ENCODE peak calls at places on chromosomes 6 and 20, in six cellular contexts. S is lower lobe of right lung, A is PC-3, F is astrocyte of the cerebellum, Q is fibroblast of mammary gland, M is NB4. P is an unnamed sample.

GRCh38 chr6:10621847-10622246 is 72.6 kb downstream of the C6orf52 start:
- DNase-seq in S (no peak), A (no peak), F (no peak), Q (no peak), M (no peak), P (no peak)

GRCh38 chr6:30364591-30364990 is 19.6 kb downstream of the RPP21 start:
- DNase-seq in S (no peak), A (peak), F (no peak), Q (no peak), M (no peak), P (no peak)

GRCh38 chr6:47242483-47243386 is 67.0 kb downstream of the TNFRSF21 start:
- DNase-seq in S (peak), A (peak), F (peak), Q (peak), M (peak), P (no peak)

GRCh38 chr6:160974304-160974771 is 17.2 kb upstream of the MAP3K4 start:
- DNase-seq in S (no peak), A (no peak), F (peak), Q (peak), M (no peak), P (no peak)

GRCh38 chr6:150410906-150411305 is 42.1 kb downstream of the IYD start:
- DNase-seq in S (no peak), A (peak), F (no peak), Q (no peak), M (no peak), P (no peak)

GRCh38 chr6:170113141-170113540 is 177.7 kb downstream of the DLL1 start:
- DNase-seq in S (no peak), A (no peak), F (no peak), Q (no peak), M (no peak), P (no peak)

GRCh38 chr6:159935633-159936032 is 33.2 kb upstream of the IGF2R start:
- DNase-seq in S (no peak), A (peak), F (no peak), Q (peak), M (no peak), P (no peak)

GRCh38 chr6:105616521-105616920 is 213.6 kb upstream of the PREP start:
- DNase-seq in S (no peak), A (peak), F (no peak), Q (peak), M (no peak), P (no peak)

GRCh38 chr6:34056301-34056700 is 89.6 kb downstream of the GRM4 start:
- DNase-seq in S (peak), A (peak), F (no peak), Q (peak), M (no peak), P (no peak)

GRCh38 chr6:1611572-1612385 is 2.1 kb downstream of the FOXC1 start:
- DNase-seq in S (no peak), A (peak), F (no peak), Q (no peak), M (peak), P (no peak)

GRCh38 chr20:6026051-6026450 is 27.8 kb downstream of the LRRN4 start:
- DNase-seq in S (no peak), A (peak), F (no peak), Q (peak), M (peak), P (no peak)

GRCh38 chr20:17650301-17650761 is 31.7 kb downstream of the RRBP1 start:
- DNase-seq in S (no peak), A (no peak), F (no peak), Q (no peak), M (peak), P (peak)

GRCh38 chr6:138500045-138500665 is 861 bp upstream of the NHSL1 start:
- DNase-seq in S (no peak), A (no peak), F (no peak), Q (no peak), M (no peak), P (no peak)

GRCh38 chr6:129029778-129030177 is 146.8 kb downstream of the LAMA2 start:
- DNase-seq in S (no peak), A (no peak), F (no peak), Q (peak), M (peak), P (no peak)

GRCh38 chr6:89643411-89643810 is 4.9 kb upstream of the LYRM2 start:
- DNase-seq in S (no peak), A (no peak), F (no peak), Q (no peak), M (no peak), P (no peak)

GRCh38 chr6:30819287-30819917 is 64.9 kb upstream of the DDR1 start:
- DNase-seq in S (no peak), A (peak), F (no peak), Q (peak), M (no peak), P (no peak)

GRCh38 chr6:150368762-150369161 is at the start of gene IYD:
- DNase-seq in S (no peak), A (no peak), F (no peak), Q (no peak), M (no peak), P (no peak)

GRCh38 chr20:46171909-46172308 is 53.8 kb downstream of the CD40 start:
- DNase-seq in S (no peak), A (no peak), F (no peak), Q (no peak), M (peak), P (no peak)

GRCh38 chr6:150874184-150874583 is 8.7 kb downstream of the MTHFD1L start:
- DNase-seq in S (no peak), A (no peak), F (no peak), Q (no peak), M (no peak), P (no peak)

GRCh38 chr6:111843347-111844147 is 29.7 kb downstream of the FYN start:
- DNase-seq in S (no peak), A (no peak), F (no peak), Q (no peak), M (peak), P (no peak)

GRCh38 chr20:59825944-59826759 is 107.3 kb downstream of the SYCP2 start:
- DNase-seq in S (peak), A (peak), F (no peak), Q (no peak), M (no peak), P (no peak)

GRCh38 chr20:20732641-20733040 is 20.2 kb upstream of the RALGAPA2 start:
- DNase-seq in S (no peak), A (no peak), F (no peak), Q (no peak), M (no peak), P (no peak)

GRCh38 chr6:52483671-52484003 is 63.5 kb downstream of the EFHC1 start:
- DNase-seq in S (no peak), A (no peak), F (no peak), Q (no peak), M (no peak), P (no peak)

DNA sequence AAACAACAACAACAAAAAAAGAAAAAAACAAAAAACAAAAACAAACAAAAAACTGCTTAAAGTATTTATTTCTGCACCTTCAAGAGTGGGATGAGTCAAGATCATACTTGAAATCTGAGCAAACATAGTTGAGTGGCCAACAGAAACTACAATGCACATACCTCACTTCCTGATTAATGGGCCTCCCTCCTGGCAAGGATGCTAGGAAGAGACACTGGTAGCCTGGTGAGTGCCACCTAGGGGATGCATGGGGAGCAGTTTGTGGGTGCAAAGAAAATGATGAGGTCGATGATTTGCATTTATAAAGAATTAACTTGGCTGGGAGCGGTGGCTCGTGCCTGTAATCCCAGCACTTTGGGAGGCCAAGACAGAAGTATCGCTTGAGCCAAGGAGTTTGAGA is 808.1 kb downstream of the MAFB start:
- DNase-seq in S (no peak), A (no peak), F (no peak), Q (peak), M (peak), P (no peak)
- TF ChIP-seq CTCF in S (no peak), A (no peak), F (no peak), Q (peak), M (peak), P (no peak)

GRCh38 chr6:48915591-48915990 is 547.5 kb downstream of the MMUT start:
- DNase-seq in S (no peak), A (no peak), F (no peak), Q (no peak), M (no peak), P (no peak)
- TF ChIP-seq CTCF in S (no peak), A (no peak), F (no peak), Q (peak), M (no peak), P (no peak)

GRCh38 chr6:148466158-148466557 is 123.5 kb downstream of the SASH1 start:
- DNase-seq in S (no peak), A (no peak), F (no peak), Q (no peak), M (no peak), P (no peak)
- TF ChIP-seq CTCF in S (no peak), A (no peak), F (no peak), Q (no peak), M (no peak), P (no peak)

GRCh38 chr20:44154521-44155001 is 32.4 kb downstream of the JPH2 start:
- DNase-seq in S (no peak), A (no peak), F (no peak), Q (no peak), M (no peak), P (no peak)
- TF ChIP-seq CTCF in S (no peak), A (no peak), F (no peak), Q (no peak), M (no peak), P (peak)

GRCh38 chr20:4088766-4089165 is 73.4 kb upstream of the RNF24 start:
- DNase-seq in S (no peak), A (no peak), F (no peak), Q (no peak), M (no peak), P (no peak)

GRCh38 chr20:4095639-4096038 is 80.3 kb upstream of the RNF24 start:
- DNase-seq in S (no peak), A (no peak), F (no peak), Q (no peak), M (no peak), P (no peak)

GRCh38 chr20:4091332-4092135 is 76.2 kb upstream of the RNF24 start:
- DNase-seq in S (peak), A (peak), F (no peak), Q (peak), M (peak), P (no peak)

GRCh38 chr20:4090756-4091331 is 75.5 kb upstream of the RNF24 start:
- DNase-seq in S (no peak), A (no peak), F (no peak), Q (peak), M (peak), P (no peak)

GRCh38 chr20:4092136-4092479 is 76.8 kb upstream of the RNF24 start:
- DNase-seq in S (no peak), A (no peak), F (no peak), Q (no peak), M (no peak), P (no peak)
- TF ChIP-seq CTCF in S (no peak), A (no peak), F (no peak), Q (no peak), M (no peak), P (peak)

GRCh38 chr6:131958095-131958494 is 6.9 kb upstream of the CCN2 start:
- DNase-seq in S (no peak), A (no peak), F (no peak), Q (no peak), M (no peak), P (no peak)

GRCh38 chr6:131963063-131963462 is 11.9 kb upstream of the CCN2 start:
- DNase-seq in S (no peak), A (no peak), F (no peak), Q (no peak), M (no peak), P (no peak)

GRCh38 chr6:131958551-131959470 is 7.6 kb upstream of the CCN2 start:
- DNase-seq in S (no peak), A (no peak), F (no peak), Q (no peak), M (no peak), P (no peak)

GRCh38 chr6:131955876-131956275 is 4.7 kb upstream of the CCN2 start:
- DNase-seq in S (no peak), A (no peak), F (no peak), Q (no peak), M (no peak), P (no peak)

DNA sequence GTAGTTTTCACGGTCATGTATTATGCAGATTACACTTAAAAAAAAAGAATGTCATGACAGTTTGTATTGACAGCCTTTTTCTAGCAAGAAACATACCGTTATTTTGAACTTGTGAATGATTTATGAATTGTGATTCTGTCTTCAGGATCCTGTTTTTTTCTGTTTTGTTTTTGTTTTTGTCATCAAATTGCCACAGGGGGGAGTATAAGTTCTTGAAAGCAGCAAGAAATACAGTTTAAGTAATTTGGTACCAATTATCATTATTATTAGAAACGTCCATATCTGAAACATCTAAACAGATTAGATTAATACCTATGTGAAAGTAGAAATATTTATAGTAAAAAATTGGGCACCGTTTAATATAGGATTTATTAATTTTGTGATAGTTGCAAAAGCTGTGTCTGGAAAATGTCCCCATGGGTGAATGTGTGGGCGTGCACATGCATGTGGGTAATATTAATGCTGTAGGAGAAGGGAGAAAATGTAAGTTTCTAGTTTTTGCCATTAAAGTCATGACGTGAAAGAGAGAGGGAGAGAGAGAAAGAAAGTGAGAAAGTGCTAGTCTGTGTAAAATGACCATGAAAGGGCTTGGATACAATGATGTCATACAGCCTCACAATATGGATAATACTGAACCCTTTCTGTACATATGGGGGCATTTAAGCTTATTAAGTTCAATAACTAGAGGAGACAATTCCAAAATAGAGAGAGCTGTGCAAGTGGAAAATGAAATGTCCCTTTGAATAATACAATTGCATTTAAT is 9.4 kb upstream of the CCN2 start:
- DNase-seq in S (no peak), A (peak), F (no peak), Q (peak), M (no peak), P (no peak)
- TF ChIP-seq CTCF in S (no peak), A (peak), F (no peak), Q (peak), M (no peak), P (peak)